ENCODE peak calls at places on chromosome 7, in seven cellular contexts. O is CD8-positive, alpha-beta T cell; M is upper lobe of right lung; K is heart left ventricle; A is pancreas; Q is prostate gland; J is left lung. B is an unnamed sample.

GRCh38 chr7:41149576-41149975 is 553.3 kb downstream of the INHBA start:
- DNase-seq in K (no peak), Q (no peak), J (no peak), A (no peak), M (no peak), O (no peak), B (no peak)

GRCh38 chr7:108030536-108030935 is 27.6 kb upstream of the LAMB1 start:
- DNase-seq in K (no peak), A (no peak), Q (no peak), O (no peak), J (no peak), M (no peak), B (no peak)

GRCh38 chr7:22627136-22627535 is 99.9 kb upstream of the IL6 start:
- DNase-seq in O (no peak), A (no peak), J (no peak), M (no peak), Q (no peak), K (no peak), B (no peak)

GRCh38 chr7:132030161-132030568 is 473.7 kb upstream of the PODXL start:
- DNase-seq in M (peak; percentile 63), A (peak; percentile 50), K (peak; percentile 74), O (no peak), Q (no peak), J (no peak), B (no peak)

GRCh38 chr7:73811760-73812168 is 19.0 kb upstream of the CLDN4 start:
- DNase-seq in M (peak; percentile 91), J (peak; percentile 72), A (peak; percentile 79), K (peak; percentile 65), O (peak; percentile 52), Q (peak; percentile 63), B (peak; percentile 83)

GRCh38 chr7:148914208-148914777 is 30.2 kb upstream of the EZH2 start:
- DNase-seq in J (no peak), O (no peak), Q (no peak), A (no peak), K (no peak), M (no peak), B (no peak)

GRCh38 chr7:42794673-42795072 is 117.2 kb downstream of the C7orf25 start:
- DNase-seq in M (no peak), J (no peak), A (no peak), K (no peak), Q (no peak), O (no peak), B (no peak)

GRCh38 chr7:141754939-141755338 is 9.0 kb upstream of the TAS2R3 start:
- DNase-seq in J (no peak), K (no peak), Q (no peak), A (no peak), M (no peak), O (no peak), B (no peak)

GRCh38 chr7:115933463-115933862 is 97.1 kb downstream of the TFEC start:
- DNase-seq in K (no peak), A (no peak), M (no peak), J (no peak), Q (no peak), O (no peak), B (no peak)

GRCh38 chr7:81234896-81235295 is 316.0 kb upstream of the SEMA3C start:
- DNase-seq in M (no peak), A (no peak), Q (no peak), O (no peak), J (no peak), K (no peak), B (no peak)

GRCh38 chr7:51727441-51727840 is 410.8 kb upstream of the COBL start:
- DNase-seq in K (no peak), Q (no peak), O (no peak), A (no peak), M (no peak), J (no peak), B (no peak)

GRCh38 chr7:55515569-55516279 is 56.6 kb downstream of the VOPP1 start:
- DNase-seq in Q (no peak), M (no peak), A (no peak), J (no peak), K (peak; percentile 69), O (no peak), B (no peak)

GRCh38 chr7:5702876-5703571 is 78.4 kb downstream of the RNF216 start:
- DNase-seq in K (peak; percentile 80), Q (no peak), M (no peak), A (peak; percentile 58), J (no peak), O (no peak), B (no peak)

GRCh38 chr7:97845622-97846203 is 26.5 kb downstream of the ASNS start:
- DNase-seq in J (no peak), A (no peak), M (no peak), Q (no peak), K (no peak), O (no peak), B (no peak)

DNA sequence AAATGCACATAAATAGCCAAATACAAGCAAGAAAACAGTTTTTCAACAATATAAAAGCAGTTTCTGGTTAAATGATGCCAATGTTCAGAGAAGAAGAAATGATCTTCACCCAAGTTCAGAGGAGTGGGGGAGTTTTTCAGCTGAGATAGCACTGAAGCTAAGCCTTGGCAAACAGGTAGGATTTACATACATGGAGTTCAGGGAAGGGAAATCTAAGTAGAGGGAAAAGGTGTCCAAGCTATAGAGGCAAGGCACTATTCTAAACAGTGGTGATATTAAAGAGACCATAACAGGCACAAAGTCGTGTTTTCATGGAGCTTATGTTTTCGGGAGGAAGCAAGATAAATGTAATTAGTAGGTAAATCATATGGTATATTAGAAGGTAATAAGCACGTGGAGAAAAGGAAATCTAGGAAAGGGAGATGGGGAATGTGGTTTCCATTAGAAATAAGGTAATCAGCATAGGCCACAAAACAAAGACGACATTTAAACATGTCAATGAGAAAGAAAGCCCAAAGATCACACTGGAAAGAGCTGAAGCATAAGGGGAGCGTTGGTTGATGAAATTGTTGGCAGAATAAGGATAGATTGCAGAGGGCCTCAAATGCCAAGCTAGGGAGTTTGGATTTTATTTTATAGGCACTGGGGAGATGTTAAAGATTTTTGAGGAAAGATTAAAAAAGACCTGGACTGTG is 704.3 kb downstream of the MAGI2 start:
- DNase-seq in A (no peak), O (no peak), J (no peak), M (no peak), K (no peak), Q (no peak), B (no peak)
- H3K27ac ChIP-seq in A (no peak overlapping the region), O (no peak overlapping the region), J (no peak overlapping the region), M (no peak overlapping the region), K (no peak overlapping the region), Q (no peak overlapping the region), B (no peak overlapping the region)

DNA sequence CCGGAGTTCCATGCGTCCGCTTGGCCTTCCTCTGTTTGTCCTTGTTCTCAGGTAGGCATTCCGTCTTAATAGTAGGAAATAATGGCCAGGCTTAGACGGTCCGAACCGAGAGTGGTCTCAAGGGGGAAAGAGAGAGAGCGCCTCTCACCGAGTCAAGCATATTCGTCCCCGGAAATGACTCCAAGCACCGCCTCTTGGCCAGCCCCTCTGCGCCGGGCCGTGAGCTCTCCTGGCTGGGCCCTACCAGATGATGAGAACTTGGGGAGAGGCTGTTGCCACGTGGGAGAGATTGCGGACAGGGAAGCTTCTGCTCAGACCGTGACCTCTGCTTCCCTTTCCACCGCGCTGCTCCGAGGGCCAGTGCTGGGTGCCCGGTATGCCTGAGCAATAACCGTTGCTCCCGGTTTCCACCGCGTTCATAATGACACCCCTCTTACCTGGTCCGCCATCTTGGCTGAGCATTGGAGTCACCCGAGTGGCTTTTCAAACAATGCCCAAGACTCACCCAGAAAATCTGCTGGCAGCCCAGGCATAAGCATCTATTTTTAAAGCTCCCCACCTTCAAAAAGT is 251.1 kb upstream of the SHH start:
- DNase-seq in J (no peak), M (no peak), Q (no peak), K (no peak), A (no peak), O (no peak), B (no peak)
- H3K27me3 ChIP-seq in J (no peaks in the 10 kb centered on the region), M (no peaks in the 10 kb centered on the region), Q (no peaks in the 10 kb centered on the region), K (no peaks in the 10 kb centered on the region), A (no peaks in the 10 kb centered on the region), O (no peaks in the 10 kb centered on the region), B (no peaks in the 10 kb centered on the region)

DNA sequence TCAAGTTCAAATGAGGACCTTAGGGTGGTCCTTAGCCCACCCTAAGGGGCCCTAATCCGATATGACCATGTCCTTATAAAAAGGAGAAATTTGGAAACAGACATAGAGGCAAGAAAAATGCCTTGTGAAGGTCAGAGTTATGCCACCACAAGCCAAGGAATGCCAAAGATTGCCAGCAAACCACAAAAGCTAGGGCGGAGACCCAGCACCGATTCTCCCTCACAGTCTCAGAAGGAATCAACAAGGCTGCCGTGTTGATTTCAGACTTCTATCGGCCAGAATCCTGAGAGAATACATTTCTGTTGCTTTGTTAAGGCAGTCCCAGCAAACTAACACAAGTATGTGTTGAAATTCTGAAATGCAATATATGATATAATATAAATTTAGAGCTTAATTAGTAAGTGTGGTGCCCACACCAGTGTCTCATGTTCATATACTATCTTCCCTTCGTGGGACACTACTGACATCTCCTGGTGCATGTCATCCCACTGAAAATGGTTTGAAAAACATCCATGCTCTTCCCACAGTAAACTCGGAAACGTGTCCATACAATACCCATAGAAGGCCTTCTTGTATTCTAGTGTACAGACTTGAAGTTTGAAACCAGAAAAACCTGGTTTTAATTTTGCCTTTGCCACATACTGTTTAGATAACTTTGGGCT is 349.0 kb downstream of the TNS3 start:
- DNase-seq in M (no peak), K (no peak), A (no peak), J (no peak), O (no peak), Q (no peak), B (no peak)
- TF ChIP-seq CTCF in M (no peak), K (peak; percentile 42), A (no peak), J (no peak), O (no peak), Q (no peak), B (no peak)

GRCh38 chr7:39621784-39622411 is 1.5 kb upstream of the RALA start:
- DNase-seq in J (no peak), K (no peak), M (no peak), A (no peak), Q (no peak), O (no peak), B (no peak)

GRCh38 chr7:39623312-39624201 is at the start of gene RALA:
- DNase-seq in O (peak; percentile 82), M (peak; percentile 96), J (peak; percentile 97), A (peak; percentile 89), Q (peak; percentile 91), K (peak; percentile 95), B (peak; percentile 93)

GRCh38 chr7:39622609-39623311 is 612 bp upstream of the RALA start:
- DNase-seq in O (no peak), M (no peak), A (no peak), K (no peak), J (no peak), Q (no peak), B (no peak)

GRCh38 chr7:39624935-39625694 is 1.7 kb downstream of the RALA start:
- DNase-seq in K (no peak), A (no peak), M (no peak), Q (no peak), J (no peak), O (no peak), B (no peak)

DNA sequence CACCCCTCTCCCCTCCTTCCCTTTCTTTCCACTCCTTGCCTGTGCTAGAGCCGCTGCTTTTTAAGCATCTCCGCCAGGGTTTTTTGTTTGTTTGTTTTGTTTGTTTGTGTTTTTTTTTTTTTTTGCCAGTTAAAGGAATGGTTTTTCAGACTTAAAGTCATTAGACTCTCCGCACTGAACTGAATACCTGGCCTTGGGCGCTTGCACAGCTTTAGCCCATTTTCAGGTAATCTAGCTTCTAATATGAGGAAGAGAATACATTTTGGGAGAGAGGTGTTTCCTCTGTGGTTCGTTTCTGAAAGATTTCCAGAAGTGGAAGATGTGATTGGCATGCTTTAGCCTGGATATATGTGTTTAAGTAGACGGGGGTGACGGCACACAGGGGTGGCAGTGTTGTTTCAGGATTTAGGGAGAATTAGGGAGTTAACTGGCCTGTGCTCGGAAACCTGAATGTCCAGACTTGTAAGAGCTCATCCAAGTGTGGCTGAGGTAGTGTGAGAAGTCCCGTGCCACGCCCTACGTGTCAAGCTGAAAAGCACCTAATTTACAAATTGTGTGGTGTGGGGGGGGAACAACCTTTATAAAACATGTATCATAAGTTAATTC is 933 bp downstream of the RALA start:
- DNase-seq in J (peak; percentile 49), K (no peak), A (no peak), O (no peak), M (no peak), Q (peak; percentile 17), B (no peak)
- H3K27ac ChIP-seq in J (peak overlapping the region; percentile 93), K (peak overlapping the region; percentile 93), A (peak overlapping the region; percentile 85), O (peak overlapping the region; percentile 81), M (peak overlapping the region; percentile 93), Q (peak overlapping the region; percentile 92), B (peak overlapping the region; percentile 93)

B was measured in lower lobe of right lung.